ENCODE peak calls at places on chromosomes 11 and 22, in seven cellular contexts. V, G, O, S, R, X and Y are unnamed samples.

GRCh38 chr22:46796566-46797195 is 34.2 kb downstream of the TBC1D22A start:
- DNase-seq in V (no peak), G (no peak), O (no peak), S (no peak), R (no peak), X (no peak), Y (no peak)

GRCh38 chr11:1401656-1402221 is 12.0 kb downstream of the BRSK2 start:
- DNase-seq in V (peak), G (peak), O (peak), S (peak), R (peak), X (peak), Y (no peak)

GRCh38 chr11:118658372-118659313 is 20.8 kb downstream of the TREH start:
- DNase-seq in V (peak), G (no peak), O (no peak), S (no peak), R (no peak), X (no peak), Y (no peak)

GRCh38 chr11:19728436-19728835 is 15.8 kb downstream of the NAV2 start:
- DNase-seq in V (no peak), G (no peak), O (no peak), S (no peak), R (no peak), X (no peak), Y (no peak)

GRCh38 chr22:42719656-42720262 is 911 bp downstream of the A4GALT start:
- DNase-seq in V (no peak), G (no peak), O (no peak), S (no peak), R (peak), X (peak), Y (no peak)

GRCh38 chr11:128898580-128899344 is 7.6 kb downstream of the KCNJ5 start:
- DNase-seq in V (no peak), G (no peak), O (peak), S (no peak), R (no peak), X (no peak), Y (no peak)

GRCh38 chr22:34992672-34993071 is 73.3 kb upstream of the ISX start:
- DNase-seq in V (no peak), G (no peak), O (no peak), S (no peak), R (no peak), X (no peak), Y (no peak)

GRCh38 chr22:46604306-46604690 is 15.9 kb upstream of the GRAMD4 start:
- DNase-seq in V (peak), G (no peak), O (no peak), S (no peak), R (peak), X (no peak), Y (no peak)

GRCh38 chr11:64355078-64355940 is 3.7 kb upstream of the RPS6KA4 start:
- DNase-seq in V (peak), G (peak), O (peak), S (peak), R (peak), X (peak), Y (peak)

GRCh38 chr22:33726294-33726711 is 194.0 kb downstream of the LARGE1 start:
- DNase-seq in V (no peak), G (no peak), O (no peak), S (no peak), R (no peak), X (no peak), Y (no peak)

GRCh38 chr22:36258750-36259619 is 6.1 kb downstream of the APOL1 start:
- DNase-seq in V (peak), G (peak), O (no peak), S (peak), R (peak), X (no peak), Y (no peak)

GRCh38 chr22:44632823-44633478 is 69.1 kb upstream of the PRR5 start:
- DNase-seq in V (no peak), G (no peak), O (no peak), S (no peak), R (no peak), X (no peak), Y (no peak)

GRCh38 chr11:120306519-120307242 is 18.4 kb upstream of the TLCD5 start:
- DNase-seq in V (no peak), G (no peak), O (no peak), S (no peak), R (no peak), X (no peak), Y (peak)

GRCh38 chr11:126547691-126548090 is 192.2 kb downstream of the ST3GAL4 start:
- DNase-seq in V (no peak), G (no peak), O (no peak), S (no peak), R (no peak), X (no peak), Y (no peak)

GRCh38 chr11:69655479-69656394 is 14.8 kb downstream of the CCND1 start:
- DNase-seq in V (no peak), G (no peak), O (peak), S (no peak), R (no peak), X (no peak), Y (no peak)

GRCh38 chr11:115471367-115471766 is 32.8 kb downstream of the CADM1 start:
- DNase-seq in V (no peak), G (no peak), O (no peak), S (no peak), R (peak), X (no peak), Y (no peak)

GRCh38 chr11:19938051-19938856 is 222.0 kb downstream of the DBX1 start:
- DNase-seq in V (peak), G (peak), O (no peak), S (peak), R (peak), X (peak), Y (peak)

GRCh38 chr22:46842606-46843005 is 80.2 kb downstream of the TBC1D22A start:
- DNase-seq in V (no peak), G (no peak), O (no peak), S (peak), R (no peak), X (no peak), Y (no peak)